ENCODE peak calls at places on chromosomes 5 and 9, in five cellular contexts. Z is mesenchymal stem cell, G is IMR-90, E is upper lobe of left lung, H is Peyer's patch. K is an unnamed sample. For H3K4me1, the result is how much of the 10 kb centered on the place peaks cover.

GRCh38 chr5:74839228-74839627 is 27.0 kb downstream of the FAM169A start:
- DNase-seq in Z (no peak), G (no peak), H (no peak), E (no peak), K (no peak)

GRCh38 chr5:17448877-17449276 is 49.2 kb upstream of the TAF11L2 start:
- DNase-seq in G (peak), H (no peak), E (no peak), Z (peak), K (no peak)

GRCh38 chr5:139363937-139364336 is 19.2 kb downstream of the SLC23A1 start:
- DNase-seq in G (no peak), Z (no peak), H (no peak), E (no peak), K (no peak)

GRCh38 chr5:31962928-31963327 is 211.2 kb downstream of the GOLPH3 start:
- DNase-seq in E (peak), G (no peak), Z (no peak), H (no peak), K (no peak)

GRCh38 chr5:1119312-1119831 is 7.5 kb upstream of the SLC12A7 start:
- DNase-seq in G (no peak), Z (no peak), H (no peak), E (no peak), K (no peak)

GRCh38 chr9:124008307-124008854 is 3.2 kb upstream of the LHX2 start:
- DNase-seq in E (no peak), G (no peak), H (no peak), Z (no peak), K (no peak)

GRCh38 chr5:100898504-100899346 is 4.4 kb downstream of the ST8SIA4 start:
- DNase-seq in Z (no peak), E (no peak), G (no peak), H (no peak), K (peak)

GRCh38 chr9:30978000-30978399 is 1406.4 kb upstream of the ACO1 start:
- DNase-seq in E (no peak), H (no peak), Z (no peak), G (no peak), K (no peak)

GRCh38 chr9:82129708-82130107 is 141.1 kb downstream of the SPATA31D1 start:
- DNase-seq in Z (no peak), G (no peak), E (no peak), H (no peak), K (no peak)

GRCh38 chr9:8338742-8339425 is 539.3 kb upstream of the DMAC1 start:
- DNase-seq in G (no peak), H (no peak), Z (no peak), E (no peak), K (no peak)

GRCh38 chr9:127263244-127263643 is 1.3 kb upstream of the GARNL3 start:
- DNase-seq in Z (no peak), E (no peak), G (no peak), H (no peak), K (no peak)

GRCh38 chr5:170126061-170126460 is 20.4 kb downstream of the FOXI1 start:
- DNase-seq in Z (no peak), H (no peak), G (no peak), E (no peak), K (no peak)

GRCh38 chr9:123544007-123544827 is 188.2 kb downstream of the CRB2 start:
- DNase-seq in G (peak), H (no peak), Z (peak), E (no peak), K (peak)

GRCh38 chr9:10000669-10001068 is 612.1 kb downstream of the PTPRD start:
- DNase-seq in H (no peak), E (no peak), G (no peak), Z (no peak), K (no peak)

GRCh38 chr9:9997585-9997984 is 615.2 kb downstream of the PTPRD start:
- DNase-seq in E (no peak), G (no peak), Z (no peak), H (no peak), K (no peak)

GRCh38 chr9:9998491-9999287 is 614.1 kb downstream of the PTPRD start:
- DNase-seq in Z (peak), G (no peak), E (no peak), H (no peak), K (peak)

GRCh38 chr9:9996259-9996658 is 616.5 kb downstream of the PTPRD start:
- DNase-seq in E (no peak), G (no peak), H (no peak), Z (no peak), K (no peak)
- H3K4me1 ChIP-seq in E (under half), G (under half), H (under half), Z (under half), K (under half)

GRCh38 chr5:39058984-39059565 is 15.1 kb downstream of the RICTOR start:
- DNase-seq in Z (no peak), G (no peak), H (no peak), E (no peak), K (no peak)
- H3K4me3 ChIP-seq in Z (no peak), G (no peak), H (no peak), E (no peak), K (no peak)

DNA sequence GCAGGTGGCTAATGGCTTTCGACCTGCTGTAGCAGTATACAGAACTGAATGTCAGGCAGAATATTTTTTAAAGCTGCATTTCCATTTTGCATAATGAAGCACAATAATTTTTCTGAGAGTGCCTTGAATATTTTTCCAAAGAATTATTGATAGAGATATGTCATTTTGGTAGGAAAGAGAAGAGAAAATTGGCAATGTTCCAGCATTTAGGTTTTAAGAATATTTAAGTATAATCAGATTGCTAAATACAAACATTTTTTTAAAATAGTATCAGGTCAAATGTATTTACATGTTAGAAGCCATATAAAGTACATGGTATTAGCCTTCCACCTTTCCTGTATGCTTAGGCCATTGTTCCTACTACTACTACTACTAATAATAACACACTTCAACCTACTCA is 42.4 kb downstream of the PAM start:
- DNase-seq in G (no peak), H (no peak), E (no peak), Z (no peak), K (no peak)
- H3K4me1 ChIP-seq in G (under half), H (under half), E (under half), Z (under half), K (under half)

DNA sequence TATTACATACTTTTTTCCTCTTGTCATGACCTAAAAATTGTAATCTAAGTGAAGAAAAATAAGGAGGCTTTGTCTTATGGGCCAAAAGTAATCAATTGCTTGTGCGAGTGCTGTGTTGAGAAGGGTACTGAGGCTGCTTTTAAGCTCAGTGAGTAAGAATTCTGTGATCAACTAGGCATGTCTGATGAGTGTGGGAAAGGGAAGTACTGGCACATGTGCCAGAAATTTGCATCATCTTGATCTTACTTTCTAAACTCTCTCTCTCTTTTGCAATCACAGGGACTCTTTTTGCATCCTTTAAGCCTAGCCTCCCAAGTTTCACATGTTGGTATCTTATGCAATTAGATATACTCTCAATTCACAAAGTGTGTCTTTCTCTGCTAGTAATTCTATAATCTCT is 329.9 kb downstream of the KIF4B start:
- DNase-seq in E (no peak), H (no peak), G (no peak), Z (no peak), K (no peak)
- H3K4me3 ChIP-seq in E (no peak), H (no peak), G (no peak), Z (no peak), K (no peak)

GRCh38 chr9:23774266-23774665 is 51.8 kb downstream of the ELAVL2 start:
- DNase-seq in Z (no peak), G (no peak), H (no peak), E (no peak), K (no peak)
- H3K4me1 ChIP-seq in Z (under half), G (under half), H (under half), E (under half), K (under half)

GRCh38 chr9:121266906-121267650 is 884 bp upstream of the GSN start:
- DNase-seq in G (no peak), Z (no peak), H (no peak), E (no peak), K (no peak)
- H3K4me3 ChIP-seq in G (no peak), Z (peak), H (peak), E (peak), K (no peak)

GRCh38 chr5:112234000-112234399 is 185.1 kb downstream of the EPB41L4A start:
- DNase-seq in E (no peak), G (no peak), H (no peak), Z (no peak), K (no peak)
- H3K4me1 ChIP-seq in E (under half), G (under half), H (under half), Z (under half), K (under half)

DNA sequence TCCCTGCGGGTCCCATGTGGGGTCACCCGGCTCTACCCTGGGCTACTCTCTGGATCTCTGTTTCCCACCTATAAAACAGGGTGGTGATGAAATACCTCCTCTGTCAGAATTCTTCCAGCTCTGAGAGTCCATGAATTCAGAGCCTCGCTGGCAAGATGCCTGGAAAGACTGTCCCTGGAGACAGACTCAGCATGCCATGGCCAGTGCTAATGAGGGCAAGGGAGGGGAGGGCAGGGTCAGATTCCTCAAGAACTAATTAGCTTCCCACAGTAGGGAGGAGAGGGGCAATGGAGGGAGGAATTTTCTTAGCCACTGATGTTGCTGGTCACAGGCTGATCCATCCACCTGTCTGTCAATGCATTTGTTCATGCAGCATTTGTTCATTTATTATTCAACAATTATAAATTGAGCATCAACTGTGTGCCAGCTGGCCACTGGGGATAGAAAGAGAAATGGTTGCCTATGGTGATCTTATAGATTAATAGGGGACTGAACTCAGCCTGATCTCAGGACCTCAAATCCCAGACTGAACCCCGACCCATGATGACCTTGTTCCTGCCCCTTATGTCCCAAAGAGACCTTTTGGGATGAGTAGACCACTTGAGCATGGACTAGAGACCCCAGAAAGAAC is 4.7 kb downstream of the SYNPO start:
- DNase-seq in H (peak), Z (peak), E (no peak), G (peak), K (no peak)
- H3K4me3 ChIP-seq in H (no peak), Z (no peak), E (no peak), G (no peak), K (no peak)

K was measured in OCI-LY7.